ENCODE peak calls at places on chromosomes 6 and 20, in eight cellular contexts. L is BJ, W is foreskin fibroblast, B is psoas muscle, U is endothelial cell, Q is pancreas, M is cardiac muscle cell, G is omental fat pad. J is an unnamed sample.
A peak's percentile ranks its signal among the peaks of the same experiment; 100 is the strongest.

GRCh38 chr6:85810558-85810957 is 167.9 kb upstream of the SYNCRIP start:
- DNase-seq in L (no peak), W (no peak), B (no peak), U (no peak), Q (no peak), M (no peak), G (no peak), J (no peak)

GRCh38 chr6:147949981-147950622 is 392.5 kb upstream of the SASH1 start:
- DNase-seq in L (no peak), W (peak; percentile 58), B (no peak), U (no peak), Q (no peak), M (peak; percentile 25), G (no peak), J (no peak)

GRCh38 chr6:15781333-15781732 is 118.5 kb upstream of the DTNBP1 start:
- DNase-seq in L (no peak), W (no peak), B (no peak), U (no peak), Q (no peak), M (no peak), G (no peak), J (no peak)

GRCh38 chr6:8219352-8219943 is 117.1 kb upstream of the EEF1E1 start:
- DNase-seq in L (no peak), W (peak; percentile 83), B (no peak), U (peak; percentile 47), Q (peak; percentile 4), M (peak; percentile 68), G (no peak), J (no peak)

GRCh38 chr6:110018486-110018885 is 40.4 kb downstream of the GPR6 start:
- DNase-seq in L (no peak), W (no peak), B (no peak), U (no peak), Q (no peak), M (no peak), G (no peak), J (no peak)

GRCh38 chr20:19688031-19688806 is 69.8 kb upstream of the RIN2 start:
- DNase-seq in L (peak; percentile 61), W (peak; percentile 94), B (peak; percentile 76), U (peak; percentile 59), Q (peak; percentile 21), M (peak; percentile 90), G (peak; percentile 35), J (no peak)

GRCh38 chr20:1430004-1430451 is 36.6 kb downstream of the NSFL1C start:
- DNase-seq in L (no peak), W (peak; percentile 72), B (no peak), U (no peak), Q (no peak), M (peak; percentile 56), G (no peak), J (no peak)

GRCh38 chr6:73388800-73389512 is 5.7 kb upstream of the DDX43 start:
- DNase-seq in L (peak; percentile 15), W (peak; percentile 82), B (peak; percentile 25), U (peak; percentile 73), Q (peak; percentile 18), M (peak; percentile 72), G (no peak), J (no peak)

GRCh38 chr6:46734867-46735719 is at the start of gene PLA2G7:
- DNase-seq in L (no peak), W (peak; percentile 27), B (peak; percentile 15), U (peak; percentile 33), Q (no peak), M (peak; percentile 8), G (no peak), J (no peak)

GRCh38 chr6:36130672-36131516 is 581 bp downstream of the MAPK13 start:
- DNase-seq in L (no peak), W (peak; percentile 50), B (peak; percentile 58), U (no peak), Q (peak; percentile 74), M (peak; percentile 59), G (no peak), J (no peak)

GRCh38 chr20:5569021-5569420 is 181.2 kb upstream of the SHLD1 start:
- DNase-seq in L (no peak), W (peak; percentile 60), B (no peak), U (peak; percentile 37), Q (no peak), M (peak; percentile 67), G (no peak), J (no peak)

GRCh38 chr6:81226957-81227356 is 525.5 kb downstream of the TENT5A start:
- DNase-seq in L (no peak), W (no peak), B (no peak), U (no peak), Q (no peak), M (no peak), G (no peak), J (no peak)

GRCh38 chr6:25927721-25928359 is 2.7 kb downstream of the SLC17A2 start:
- DNase-seq in L (no peak), W (peak; percentile 25), B (no peak), U (no peak), Q (peak; percentile 21), M (peak; percentile 77), G (no peak), J (no peak)

GRCh38 chr6:27188206-27188884 is 59.2 kb upstream of the PRSS16 start:
- DNase-seq in L (peak; percentile 42), W (peak; percentile 84), B (peak; percentile 48), U (peak; percentile 55), Q (peak; percentile 40), M (peak; percentile 87), G (no peak), J (no peak)

GRCh38 chr6:17754254-17754653 is 47.5 kb upstream of the NUP153 start:
- DNase-seq in L (no peak), W (no peak), B (no peak), U (no peak), Q (no peak), M (no peak), G (no peak), J (no peak)

GRCh38 chr6:30006170-30007131 is 54.6 kb upstream of the POLR1H start:
- DNase-seq in L (no peak), W (peak; percentile 36), B (peak; percentile 41), U (peak; percentile 9), Q (peak; percentile 17), M (peak; percentile 5), G (no peak), J (no peak)

GRCh38 chr6:10276106-10276505 is 138.8 kb downstream of the TFAP2A start:
- DNase-seq in L (peak; percentile 38), W (peak; percentile 70), B (no peak), U (no peak), Q (no peak), M (no peak), G (no peak), J (no peak)

GRCh38 chr6:123838612-123839279 is 35.1 kb downstream of the NKAIN2 start:
- DNase-seq in L (no peak), W (no peak), B (no peak), U (peak; percentile 11), Q (no peak), M (no peak), G (no peak), J (no peak)

GRCh38 chr6:159633196-159633595 is 59.8 kb downstream of the SOD2 start:
- DNase-seq in L (no peak), W (peak; percentile 40), B (no peak), U (peak; percentile 9), Q (no peak), M (peak; percentile 21), G (no peak), J (no peak)
- TF ChIP-seq CTCF in L (peak; percentile 38), W (peak; percentile 31), B (peak; percentile 8), U (no peak), Q (no peak), M (peak; percentile 57), G (no peak), J (no peak)

GRCh38 chr6:82372656-82373055 is 9.0 kb downstream of the TPBG start:
- DNase-seq in L (no peak), W (peak; percentile 43), B (no peak), U (no peak), Q (no peak), M (no peak), G (no peak), J (no peak)

GRCh38 chr6:82370788-82371187 is 7.2 kb downstream of the TPBG start:
- DNase-seq in L (no peak), W (no peak), B (no peak), U (no peak), Q (no peak), M (no peak), G (no peak), J (no peak)

GRCh38 chr6:82371799-82372508 is 8.3 kb downstream of the TPBG start:
- DNase-seq in L (peak; percentile 57), W (peak; percentile 75), B (no peak), U (no peak), Q (no peak), M (no peak), G (no peak), J (no peak)

GRCh38 chr6:82376636-82377035 is 13.0 kb downstream of the TPBG start:
- DNase-seq in L (no peak), W (no peak), B (no peak), U (no peak), Q (no peak), M (no peak), G (no peak), J (no peak)

GRCh38 chr6:82374481-82374880 is 10.9 kb downstream of the TPBG start:
- DNase-seq in L (no peak), W (peak; percentile 25), B (no peak), U (no peak), Q (no peak), M (no peak), G (no peak), J (no peak)
- TF ChIP-seq CTCF in L (no peak), W (no peak), B (no peak), U (no peak), Q (no peak), M (no peak), G (no peak), J (no peak)

DNA sequence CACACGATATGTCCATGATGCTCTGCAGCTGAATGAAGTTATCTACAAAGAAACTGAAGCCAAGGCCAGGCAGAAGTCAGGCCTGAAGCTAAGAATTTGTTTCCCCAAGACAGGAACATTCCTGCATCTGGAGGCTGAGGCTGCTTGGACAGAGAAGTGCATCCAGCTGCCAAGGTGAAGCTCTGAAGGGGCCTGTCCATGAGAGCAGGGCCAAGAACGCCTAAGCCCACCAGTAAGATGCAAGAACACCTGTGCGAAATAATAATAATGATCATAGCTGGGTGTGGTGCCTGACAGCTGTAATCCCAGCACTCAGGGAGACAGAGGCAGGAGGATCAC is 37.7 kb upstream of the B4GALT5 start:
- DNase-seq in L (no peak), W (no peak), B (no peak), U (no peak), Q (no peak), M (peak; percentile 30), G (no peak), J (no peak)
- TF ChIP-seq CTCF in L (no peak), W (no peak), B (no peak), U (no peak), Q (no peak), M (no peak), G (no peak), J (no peak)

DNA sequence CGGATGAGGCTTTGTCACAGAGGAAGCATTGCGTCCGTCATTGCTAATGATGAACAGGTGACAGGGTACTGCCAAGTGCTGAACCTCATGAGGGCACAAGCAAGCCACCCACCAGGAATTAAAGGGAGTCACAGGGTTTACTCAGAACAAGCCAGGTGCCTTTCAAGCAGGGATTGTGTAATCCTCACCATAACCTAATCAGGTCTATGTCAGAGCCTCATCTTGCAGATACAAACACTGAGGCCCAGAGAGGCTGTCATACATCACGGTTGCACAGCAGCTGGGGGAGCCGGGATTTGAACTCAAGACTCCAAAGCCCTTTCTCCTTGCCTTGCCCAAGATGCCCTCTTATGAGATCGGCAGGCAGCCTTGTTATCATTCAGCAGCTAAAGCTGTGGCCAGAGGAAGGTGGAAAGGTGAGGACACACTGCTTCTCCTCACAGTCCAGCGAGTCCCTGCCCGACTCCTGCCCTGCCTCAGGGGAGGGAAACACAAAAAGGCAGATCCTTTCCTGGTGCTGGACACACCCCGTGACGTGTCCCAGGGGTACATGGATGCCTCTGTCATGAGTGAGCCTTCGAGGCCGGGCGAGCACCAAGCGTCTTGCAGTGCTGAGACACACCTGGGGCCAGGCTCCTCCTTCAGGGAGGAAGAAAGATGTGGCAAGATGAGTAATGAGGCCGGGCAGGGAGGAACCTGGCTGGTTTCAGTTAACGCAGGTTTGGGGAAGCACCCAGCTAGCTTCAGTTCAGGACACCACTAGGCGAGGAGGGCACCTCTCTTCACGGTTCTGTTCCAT is 214.9 kb downstream of the LY86 start:
- DNase-seq in L (no peak), W (no peak), B (no peak), U (no peak), Q (no peak), M (no peak), G (no peak), J (peak; percentile 26)
- TF ChIP-seq CTCF in L (no peak), W (no peak), B (no peak), U (no peak), Q (no peak), M (no peak), G (no peak), J (no peak)

J was measured in esophagus squamous epithelium.